ENCODE peak calls at places on chromosomes 6 and 20, in ten cellular contexts. Z is ELR, G is AG08395, D is skeletal muscle cell, P is A172, S is activated T-cell treated with anti-CD3 and anti-CD28 coated beads for 1 hour, B is retina, K is MM.1S, J is AG10803, E is tibial artery. A is an unnamed sample.

GRCh38 chr6:163183791-163184190 is 230.7 kb upstream of the QKI start:
- DNase-seq in G (peak; percentile 45), Z (no peak), B (no peak), E (no peak), D (peak; percentile 28), K (no peak), J (peak; percentile 38), S (no peak), P (no peak), A (no peak)

GRCh38 chr6:41191569-41191968 is 9.4 kb downstream of the TREML2 start:
- DNase-seq in G (peak; percentile 23), B (peak; percentile 23), Z (peak; percentile 36), E (no peak), J (no peak), P (no peak), D (no peak), S (peak; percentile 12), K (no peak), A (no peak)

GRCh38 chr6:141252828-141253608 is 879.7 kb upstream of the GJE1 start:
- DNase-seq in G (no peak), S (no peak), K (no peak), B (no peak), J (peak; percentile 58), P (no peak), E (no peak), Z (peak; percentile 19), D (peak; percentile 49), A (no peak)

GRCh38 chr20:20566523-20566922 is 145.9 kb downstream of the RALGAPA2 start:
- DNase-seq in G (no peak), S (no peak), J (no peak), P (no peak), E (no peak), D (no peak), K (no peak), Z (no peak), B (no peak), A (no peak)

GRCh38 chr6:7173843-7174503 is 66.2 kb downstream of the RREB1 start:
- DNase-seq in Z (no peak), D (no peak), P (no peak), S (no peak), G (no peak), E (no peak), K (no peak), B (no peak), J (no peak), A (no peak)

GRCh38 chr6:4969609-4970285 is 34.1 kb downstream of the RPP40 start:
- DNase-seq in Z (no peak), G (no peak), D (no peak), E (no peak), J (no peak), S (no peak), B (no peak), K (no peak), P (no peak), A (no peak)

GRCh38 chr20:62063601-62063980 is 2.1 kb downstream of the TAF4 start:
- DNase-seq in E (no peak), J (peak; percentile 8), S (no peak), D (peak; percentile 25), K (no peak), Z (peak; percentile 15), B (peak; percentile 83), P (no peak), G (peak; percentile 35), A (no peak)

GRCh38 chr20:48682529-48683385 is 145.0 kb downstream of the PREX1 start:
- DNase-seq in E (peak; percentile 70), J (peak; percentile 98), G (peak; percentile 94), S (no peak), Z (peak; percentile 54), D (peak; percentile 89), P (peak; percentile 61), B (peak; percentile 72), K (peak; percentile 69), A (peak; percentile 88)

GRCh38 chr6:7543761-7544424 is 2.4 kb downstream of the DSP start:
- DNase-seq in K (no peak), D (no peak), Z (no peak), E (no peak), G (no peak), B (peak; percentile 55), P (no peak), J (no peak), S (no peak), A (no peak)

GRCh38 chr6:33192671-33193602 is 670 bp upstream of the COL11A2 start:
- DNase-seq in J (no peak), E (no peak), B (peak; percentile 57), G (peak; percentile 43), S (no peak), K (no peak), P (no peak), Z (no peak), D (no peak), A (peak; percentile 52)

GRCh38 chr6:122995930-122996796 is at the start of gene CLVS2:
- DNase-seq in S (no peak), B (peak; percentile 99), P (no peak), E (no peak), D (peak; percentile 7), K (no peak), G (peak; percentile 21), Z (no peak), J (peak; percentile 8), A (peak; percentile 72)

GRCh38 chr6:132675749-132676148 is 16.8 kb upstream of the TAAR1 start:
- DNase-seq in E (no peak), K (no peak), Z (no peak), P (no peak), J (no peak), G (no peak), D (no peak), S (no peak), B (no peak), A (no peak)

GRCh38 chr20:663315-664090 is 10.5 kb upstream of the SRXN1 start:
- DNase-seq in K (no peak), J (no peak), B (peak; percentile 70), D (no peak), P (no peak), G (no peak), S (no peak), E (no peak), Z (no peak), A (no peak)

GRCh38 chr20:56646599-56646998 is 17.5 kb downstream of the TFAP2C start:
- DNase-seq in S (no peak), P (no peak), J (no peak), K (no peak), G (no peak), B (no peak), Z (no peak), D (no peak), E (no peak), A (no peak)

A was measured in aorta.